ENCODE peak calls at places on chromosomes 16 and 17, in six cellular contexts. C is mammary epithelial cell; O is body of pancreas; I is H9; D is fibroblast of lung; N is CD4-positive, alpha-beta T cell. T is an unnamed sample.

GRCh38 chr17:883586-883962 is 96.0 kb downstream of the NXN start:
- DNase-seq in C (no peak), O (no peak), I (no peak), D (no peak), N (no peak), T (no peak)

GRCh38 chr17:50534222-50534978 is 1.9 kb downstream of the EPN3 start:
- DNase-seq in C (peak), O (peak), I (peak), D (peak), N (no peak), T (peak)

GRCh38 chr17:20702692-20703091 is 123.2 kb downstream of the CDRT15L2 start:
- DNase-seq in C (no peak), O (no peak), I (no peak), D (no peak), N (no peak), T (no peak)

GRCh38 chr17:57875109-57876022 is 25.5 kb upstream of the MRPS23 start:
- DNase-seq in C (peak), O (peak), I (peak), D (peak), N (no peak), T (peak)

GRCh38 chr17:78960945-78961344 is 18.8 kb downstream of the LGALS3BP start:
- DNase-seq in C (no peak), O (no peak), I (no peak), D (peak), N (no peak), T (peak)

GRCh38 chr17:83136931-83137330 is 57.5 kb downstream of the METRNL start:
- DNase-seq in C (no peak), O (no peak), I (peak), D (no peak), N (no peak), T (no peak)

GRCh38 chr16:65876624-65877023 is 489.9 kb upstream of the CDH5 start:
- DNase-seq in C (no peak), O (no peak), I (no peak), D (no peak), N (no peak), T (no peak)

GRCh38 chr17:68868708-68869107 is 86.5 kb downstream of the ABCA8 start:
- DNase-seq in C (no peak), O (peak), I (no peak), D (peak), N (no peak), T (peak)

GRCh38 chr17:13157656-13158055 is 139.8 kb upstream of the ELAC2 start:
- DNase-seq in C (no peak), O (no peak), I (no peak), D (no peak), N (no peak), T (no peak)

GRCh38 chr17:50372222-50372621 is 762 bp downstream of the MRPL27 start:
- DNase-seq in C (no peak), O (no peak), I (no peak), D (no peak), N (no peak), T (no peak)

GRCh38 chr17:59221159-59221847 is 992 bp downstream of the GDPD1 start:
- DNase-seq in C (no peak), O (no peak), I (no peak), D (no peak), N (no peak), T (peak)

GRCh38 chr17:40062347-40063033 is at the start of gene THRA:
- DNase-seq in C (no peak), O (peak), I (peak), D (no peak), N (peak), T (peak)

GRCh38 chr17:19306160-19307111 is 56.1 kb downstream of the B9D1 start:
- DNase-seq in C (no peak), O (no peak), I (no peak), D (no peak), N (peak), T (no peak)

GRCh38 chr16:4136229-4136813 is 20.1 kb upstream of the ADCY9 start:
- DNase-seq in C (peak), O (peak), I (peak), D (no peak), N (no peak), T (no peak)

GRCh38 chr16:81071816-81072215 is 5.2 kb downstream of the C16orf46 start:
- DNase-seq in C (peak), O (no peak), I (no peak), D (peak), N (no peak), T (peak)

GRCh38 chr16:16154292-16154951 is 68.9 kb downstream of the ABCC6 start:
- DNase-seq in C (no peak), O (no peak), I (no peak), D (no peak), N (no peak), T (no peak)

GRCh38 chr17:21510686-21511367 is 134.7 kb downstream of the KCNJ12 start:
- DNase-seq in C (no peak), O (no peak), I (no peak), D (no peak), N (no peak), T (no peak)

GRCh38 chr17:51580869-51581268 is 320.5 kb downstream of the UTP18 start:
- DNase-seq in C (no peak), O (no peak), I (no peak), D (no peak), N (no peak), T (no peak)

GRCh38 chr16:24975428-24975889 is 39.7 kb downstream of the ARHGAP17 start:
- DNase-seq in C (peak), O (no peak), I (no peak), D (no peak), N (no peak), T (peak)

GRCh38 chr17:28854457-28855382 is at the start of gene ERAL1:
- DNase-seq in C (peak), O (peak), I (peak), D (peak), N (peak), T (peak)
- TF ChIP-seq CTCF in C (no peak), O (no peak), I (no peak), D (peak), N (no peak), T (no peak)

DNA sequence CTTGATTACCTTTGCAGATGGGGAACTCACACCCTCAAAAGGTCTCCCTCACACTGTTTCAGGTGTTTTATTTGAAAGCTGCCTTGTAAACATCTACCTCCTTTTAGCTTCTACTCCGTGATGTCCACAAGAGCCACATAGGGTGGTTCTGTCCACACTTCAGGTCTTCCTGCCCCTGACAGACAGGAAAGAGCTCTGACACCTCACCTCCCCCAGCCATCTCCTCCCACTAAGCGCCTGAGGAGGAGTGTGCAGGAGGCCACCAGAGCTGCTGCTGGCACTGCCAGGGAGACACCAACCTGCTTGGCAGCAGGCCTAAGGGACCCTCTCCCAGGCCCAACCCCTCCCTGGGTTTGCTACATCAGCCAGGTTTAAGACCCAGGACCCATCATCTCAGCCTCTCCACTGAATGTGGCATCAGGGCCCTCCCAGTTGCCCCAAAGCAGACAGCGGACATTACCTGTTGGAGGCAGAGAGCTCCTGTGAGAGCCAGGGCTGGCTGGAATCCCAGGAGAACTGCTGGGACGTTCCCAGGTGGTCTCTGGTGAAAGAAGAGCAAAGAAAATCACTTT is 76.4 kb upstream of the RCVRN start:
- DNase-seq in C (no peak), O (no peak), I (no peak), D (no peak), N (no peak), T (no peak)
- TF ChIP-seq CTCF in C (no peak), O (no peak), I (no peak), D (no peak), N (no peak), T (no peak)

GRCh38 chr16:6335072-6335471 is 997.6 kb upstream of the RBFOX1 start:
- DNase-seq in C (no peak), O (peak), I (peak), D (no peak), N (no peak), T (peak)
- TF ChIP-seq CTCF in C (peak), O (no peak), I (peak), D (peak), N (no peak), T (peak)

DNA sequence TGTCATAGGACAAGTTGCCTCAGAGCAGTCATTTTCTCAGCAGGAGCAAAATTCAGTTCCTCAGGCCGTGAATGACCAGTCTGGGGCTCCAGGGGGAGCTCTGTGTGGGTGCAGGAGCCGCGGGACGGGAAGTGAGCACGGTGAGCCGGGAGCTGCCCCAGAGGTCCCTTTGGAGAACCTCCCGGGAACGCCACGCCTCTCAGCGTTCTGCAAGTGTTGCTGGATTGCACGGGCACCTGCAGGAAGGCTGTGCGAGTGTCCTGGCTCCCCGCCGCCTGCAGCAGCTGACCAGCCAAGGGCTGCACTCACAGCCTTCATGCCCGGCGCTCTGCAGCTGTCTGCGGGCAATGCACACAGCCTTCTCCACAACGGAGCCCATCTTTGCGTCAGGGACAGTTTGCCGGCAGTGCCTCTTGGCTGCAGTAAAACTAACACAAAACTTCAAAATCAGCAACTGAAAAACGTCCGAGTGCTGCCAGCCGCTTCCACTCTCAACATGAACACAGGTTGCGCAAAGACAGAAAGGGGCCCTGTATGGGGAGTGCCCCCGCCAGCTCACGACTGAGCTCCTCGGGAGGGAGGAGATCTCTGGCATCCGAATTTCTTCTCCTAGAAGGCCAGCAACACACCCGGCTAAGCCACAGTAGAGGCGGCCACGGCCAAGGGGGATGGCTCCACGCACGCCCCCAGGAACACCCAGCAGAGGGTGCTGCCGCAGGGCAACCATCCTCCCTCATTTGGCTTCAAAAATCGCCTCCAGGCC is 16.0 kb downstream of the NDUFAF8 start:
- DNase-seq in C (no peak), O (peak), I (peak), D (peak), N (no peak), T (peak)
- TF ChIP-seq CTCF in C (peak), O (no peak), I (peak), D (peak), N (no peak), T (peak)

GRCh38 chr17:35101036-35101435 is 18.6 kb downstream of the RAD51D start:
- DNase-seq in C (no peak), O (no peak), I (no peak), D (no peak), N (no peak), T (no peak)
- TF ChIP-seq CTCF in C (no peak), O (no peak), I (no peak), D (no peak), N (no peak), T (no peak)

DNA sequence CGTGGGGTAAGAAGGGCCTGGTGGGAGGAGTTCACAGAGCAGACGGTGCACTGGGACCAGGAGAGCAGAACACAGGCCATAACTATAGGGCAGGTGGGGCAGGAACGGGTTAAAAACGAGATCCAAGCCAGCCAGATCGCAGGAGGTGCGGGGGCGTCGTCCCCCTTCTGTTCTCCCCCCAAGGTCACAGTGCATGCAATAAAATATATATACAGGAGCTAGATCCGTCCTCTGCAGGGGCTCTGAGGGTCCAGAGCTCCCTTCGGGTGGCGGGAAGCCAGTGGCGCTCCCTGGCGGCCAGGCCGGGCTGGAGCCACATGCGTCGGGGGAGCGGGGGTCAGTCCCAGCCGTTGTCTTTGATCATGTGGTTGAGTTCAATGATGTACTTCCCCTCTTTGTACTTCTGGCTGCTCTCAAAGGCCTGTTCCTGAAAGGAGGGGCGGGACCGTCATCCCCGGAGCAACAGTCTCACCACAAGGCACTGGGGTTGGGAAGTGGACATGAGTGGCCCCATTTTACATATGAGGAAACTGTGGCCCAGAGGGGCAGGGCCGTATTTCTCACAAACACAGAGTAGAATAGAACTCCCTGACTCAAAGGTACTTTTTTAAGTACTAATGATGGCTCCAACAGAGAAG is 768 bp upstream of the TBX6 start:
- DNase-seq in C (no peak), O (peak), I (peak), D (peak), N (peak), T (peak)
- TF ChIP-seq CTCF in C (peak), O (no peak), I (peak), D (peak), N (no peak), T (peak)

DNA sequence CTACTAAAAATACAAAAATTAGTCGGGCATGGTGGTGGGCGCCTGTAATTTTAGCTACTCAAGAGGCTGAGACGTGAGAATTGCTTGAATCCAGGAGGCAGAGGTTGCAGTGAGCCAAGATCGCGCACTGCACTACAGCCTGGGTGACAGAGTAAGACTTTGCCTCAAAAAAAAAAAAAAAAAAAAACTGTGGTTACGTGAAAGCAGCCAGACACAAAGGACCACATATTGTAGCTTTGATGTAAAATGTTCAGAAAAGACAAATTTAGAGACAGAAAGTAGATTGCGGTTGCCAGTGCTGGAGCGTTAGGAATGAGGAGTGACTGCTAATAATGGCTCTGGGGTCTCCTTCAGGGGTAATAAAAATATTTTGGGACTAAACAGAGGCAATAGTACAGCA is 4.0 kb upstream of the MEAK7 start:
- DNase-seq in C (no peak), O (no peak), I (no peak), D (no peak), N (peak), T (no peak)
- TF ChIP-seq CTCF in C (no peak), O (no peak), I (no peak), D (no peak), N (no peak), T (no peak)

DNA sequence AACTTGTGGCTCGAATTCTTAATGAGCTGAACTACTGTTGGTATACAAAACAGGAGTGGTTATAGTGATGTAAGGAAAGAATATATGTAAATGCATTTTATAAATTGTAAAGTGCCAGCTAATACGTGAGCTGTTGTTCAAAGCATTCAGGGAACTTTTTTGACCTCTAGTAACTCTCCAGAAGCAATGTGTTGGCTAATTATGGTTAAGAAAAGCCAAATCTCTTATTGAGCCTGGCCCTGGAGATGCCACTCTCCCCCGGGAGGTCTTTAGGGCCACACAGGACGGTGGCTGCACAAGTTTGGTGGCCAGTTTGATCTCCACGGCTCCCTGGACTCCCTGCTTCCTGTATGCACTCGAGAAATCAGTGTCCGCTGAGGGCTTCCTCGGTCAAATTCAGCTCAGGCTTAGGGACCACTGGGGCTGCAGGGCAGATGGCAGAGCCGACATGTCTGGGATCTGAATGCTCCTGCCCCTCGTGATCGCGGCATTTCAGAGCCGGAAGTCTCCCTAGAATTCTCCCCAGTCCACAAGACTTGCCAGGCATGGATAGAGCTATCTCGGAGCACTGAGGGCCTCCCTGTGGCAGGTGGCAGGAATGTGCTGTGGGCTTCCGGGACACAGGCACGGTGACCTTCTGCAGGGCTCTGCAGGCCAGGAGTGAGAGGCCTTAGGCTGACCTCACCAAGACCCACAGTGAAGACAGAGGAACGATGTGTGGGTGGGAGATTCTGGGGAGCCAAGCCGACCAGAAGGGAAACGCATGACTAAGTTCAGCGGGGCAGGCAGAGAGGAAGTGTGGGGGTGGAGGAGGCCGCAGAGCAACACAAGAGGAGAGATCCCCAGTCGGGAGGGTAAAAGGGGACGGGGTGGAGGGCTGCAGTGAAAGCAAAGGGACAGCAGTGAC is 18.6 kb upstream of the PITPNM3 start:
- DNase-seq in C (peak), O (no peak), I (no peak), D (peak), N (no peak), T (peak)
- TF ChIP-seq CTCF in C (no peak), O (no peak), I (peak), D (no peak), N (no peak), T (peak)

DNA sequence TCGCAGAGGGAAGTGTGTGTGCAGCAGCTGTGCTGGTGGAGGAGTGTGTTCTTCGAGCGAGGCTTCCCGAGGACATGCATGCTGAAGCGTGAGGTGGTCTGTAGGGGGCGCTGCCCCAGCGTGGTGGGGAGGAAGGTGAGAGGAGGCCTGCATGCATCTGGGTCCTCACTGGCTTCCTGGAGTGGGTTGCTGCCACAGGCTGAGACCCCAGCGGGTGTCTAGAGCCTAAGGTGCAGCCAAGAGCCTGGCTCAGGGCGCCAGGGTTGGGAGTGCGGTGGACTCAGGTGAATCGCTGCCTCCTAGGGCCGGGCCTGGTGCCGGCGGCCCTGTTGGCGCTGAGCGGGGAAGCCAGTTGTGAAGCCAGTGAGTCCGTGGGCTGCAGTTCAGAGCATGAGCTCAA is 7.5 kb upstream of the HSD3B7 start:
- DNase-seq in C (no peak), O (no peak), I (peak), D (no peak), N (no peak), T (no peak)
- TF ChIP-seq CTCF in C (peak), O (no peak), I (peak), D (peak), N (no peak), T (peak)

GRCh38 chr17:28643979-28644781 is 778 bp downstream of the BLTP2 start:
- DNase-seq in C (peak), O (peak), I (peak), D (peak), N (peak), T (peak)
- TF ChIP-seq CTCF in C (peak), O (peak), I (peak), D (peak), N (no peak), T (peak)

T was measured in fibroblast of pulmonary artery.